ENCODE peak calls at places on chromosome 16, in four cellular contexts. N is SK-N-SH, O is HCT116, V is HepG2. S is an unnamed sample.

GRCh38 chr16:12553191-12553590 is 250.5 kb downstream of the CPPED1 start:
- DNase-seq in N (no peak), O (no peak), V (no peak), S (no peak)

GRCh38 chr16:73878616-73879015 is 418.0 kb upstream of the PSMD7 start:
- DNase-seq in N (peak), O (peak), V (peak), S (peak)

GRCh38 chr16:78321611-78322010 is 222.2 kb downstream of the WWOX start:
- DNase-seq in N (peak), O (no peak), V (no peak), S (no peak)

GRCh38 chr16:87358696-87359095 is 24.9 kb downstream of the FBXO31 start:
- DNase-seq in N (no peak), O (no peak), V (no peak), S (no peak)

GRCh38 chr16:89453662-89454321 is 36.6 kb downstream of the ANKRD11 start:
- DNase-seq in N (no peak), O (no peak), V (no peak), S (peak)

GRCh38 chr16:17395849-17396480 is 74.8 kb downstream of the XYLT1 start:
- DNase-seq in N (no peak), O (no peak), V (no peak), S (no peak)

GRCh38 chr16:2042666-2043295 is 4.9 kb downstream of the NTHL1 start:
- DNase-seq in N (no peak), O (no peak), V (no peak), S (peak)

GRCh38 chr16:27305342-27305741 is 8.4 kb upstream of the IL4R start:
- DNase-seq in N (no peak), O (no peak), V (no peak), S (no peak)

GRCh38 chr16:69724414-69724873 is 1.9 kb downstream of the NQO1 start:
- DNase-seq in N (no peak), O (no peak), V (no peak), S (no peak)

GRCh38 chr16:71627631-71628236 is 1.8 kb downstream of the MARVELD3 start:
- DNase-seq in N (peak), O (no peak), V (no peak), S (peak)

GRCh38 chr16:89491238-89491869 is 993 bp upstream of the ANKRD11 start:
- DNase-seq in N (peak), O (no peak), V (peak), S (no peak)

GRCh38 chr16:69187387-69187890 is 475 bp downstream of the SNTB2 start:
- DNase-seq in N (peak), O (no peak), V (no peak), S (peak)

GRCh38 chr16:17302620-17303019 is 168.1 kb downstream of the XYLT1 start:
- DNase-seq in N (no peak), O (no peak), V (no peak), S (no peak)

GRCh38 chr16:6558133-6558532 is 774.5 kb upstream of the RBFOX1 start:
- DNase-seq in N (no peak), O (no peak), V (no peak), S (no peak)

GRCh38 chr16:52741386-52741785 is 194.4 kb upstream of the TOX3 start:
- DNase-seq in N (no peak), O (no peak), V (no peak), S (no peak)

GRCh38 chr16:53235851-53236250 is 181.1 kb downstream of the CHD9 start:
- DNase-seq in N (no peak), O (no peak), V (no peak), S (no peak)

GRCh38 chr16:87474566-87474996 is 18.2 kb downstream of the ZCCHC14 start:
- DNase-seq in N (peak), O (no peak), V (peak), S (no peak)

GRCh38 chr16:68445458-68445857 is 2.9 kb downstream of the SMPD3 start:
- DNase-seq in N (peak), O (peak), V (peak), S (peak)

GRCh38 chr16:78985736-78986605 is 614.6 kb downstream of the MAF start:
- DNase-seq in N (no peak), O (no peak), V (no peak), S (no peak)

GRCh38 chr16:24255446-24256352 is at the start of gene CACNG3:
- DNase-seq in N (peak), O (no peak), V (peak), S (peak)

GRCh38 chr16:81443688-81444447 is 740 bp upstream of the CMIP start:
- DNase-seq in N (no peak), O (no peak), V (no peak), S (peak)

GRCh38 chr16:69110406-69110805 is 5.0 kb downstream of the HAS3 start:
- DNase-seq in N (no peak), O (no peak), V (no peak), S (no peak)

GRCh38 chr16:59886021-59886420 is 1151.9 kb upstream of the GOT2 start:
- DNase-seq in N (no peak), O (no peak), V (no peak), S (no peak)

GRCh38 chr16:1771072-1771863 is at the start of gene NME3:
- DNase-seq in N (peak), O (no peak), V (peak), S (peak)

GRCh38 chr16:11672206-11673090 is 4.2 kb downstream of the SNN start:
- DNase-seq in N (no peak), O (no peak), V (no peak), S (no peak)

GRCh38 chr16:5025171-5025632 is 8.5 kb downstream of the NAGPA start:
- DNase-seq in N (no peak), O (no peak), V (no peak), S (no peak)

GRCh38 chr16:1309888-1310831 is 724 bp downstream of the UBE2I start:
- DNase-seq in N (peak), O (no peak), V (no peak), S (peak)

GRCh38 chr16:82432261-82432660 is 194.5 kb upstream of the CDH13 start:
- DNase-seq in N (no peak), O (no peak), V (no peak), S (no peak)

GRCh38 chr16:5058476-5058875 is 7.3 kb downstream of the C16orf89 start:
- DNase-seq in N (peak), O (no peak), V (peak), S (peak)

GRCh38 chr16:72645526-72645925 is 402.4 kb downstream of the ZFHX3 start:
- DNase-seq in N (no peak), O (no peak), V (no peak), S (no peak)

GRCh38 chr16:62978451-62978850 is 942.2 kb upstream of the CDH8 start:
- DNase-seq in N (no peak), O (no peak), V (no peak), S (no peak)

GRCh38 chr16:14344292-14344691 is 273.2 kb downstream of the MRTFB start:
- DNase-seq in N (no peak), O (no peak), V (no peak), S (peak)

GRCh38 chr16:16028311-16028999 is 79.0 kb downstream of the ABCC1 start:
- DNase-seq in N (no peak), O (no peak), V (no peak), S (no peak)

GRCh38 chr16:87461466-87461975 is 31.3 kb downstream of the ZCCHC14 start:
- DNase-seq in N (no peak), O (peak), V (peak), S (peak)

GRCh38 chr16:1057252-1057932 is 15.2 kb upstream of the SSTR5 start:
- DNase-seq in N (peak), O (no peak), V (no peak), S (peak)

GRCh38 chr16:73023752-73024570 is 24.0 kb downstream of the ZFHX3 start:
- DNase-seq in N (no peak), O (no peak), V (peak), S (no peak)

GRCh38 chr16:84514874-84515835 is 10.7 kb upstream of the MEAK7 start:
- DNase-seq in N (no peak), O (no peak), V (peak), S (no peak)
- TF ChIP-seq ELF1 in N (no peak), O (no peak), V (peak), S (no peak)

GRCh38 chr16:56202036-56202435 is 10.7 kb downstream of the GNAO1 start:
- DNase-seq in N (no peak), O (no peak), V (no peak), S (no peak)
- TF ChIP-seq ELF1 in N (no peak), O (no peak), V (no peak), S (no peak)

GRCh38 chr16:66830422-66831404 is at the start of gene NAE1:
- DNase-seq in N (peak), O (peak), V (peak), S (peak)
- TF ChIP-seq ELF1 in N (no peak), O (no peak), V (no peak), S (no peak)

DNA sequence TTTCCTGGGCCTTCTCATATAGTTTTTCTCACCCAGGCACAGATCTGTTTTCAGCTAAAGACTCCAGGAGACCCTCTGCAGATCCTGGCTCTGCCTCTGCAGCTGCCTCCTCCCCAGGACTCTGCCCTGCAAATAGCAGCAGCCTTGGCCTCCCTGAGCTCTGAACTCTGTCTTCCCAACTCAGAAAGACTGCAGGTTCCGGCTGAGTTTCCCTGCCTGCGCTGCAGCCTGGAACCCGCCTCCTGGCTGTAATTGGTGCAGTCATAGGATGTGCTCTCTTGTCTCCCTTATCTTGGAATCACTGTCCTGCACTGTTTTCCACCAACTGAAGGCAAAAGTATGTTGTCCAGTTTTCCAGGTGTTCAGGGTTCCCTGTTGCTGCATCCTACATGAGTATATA is 14.3 kb upstream of the DNASE1 start:
- DNase-seq in N (peak), O (no peak), V (peak), S (no peak)
- TF ChIP-seq ELF1 in N (no peak), O (no peak), V (no peak), S (no peak)

DNA sequence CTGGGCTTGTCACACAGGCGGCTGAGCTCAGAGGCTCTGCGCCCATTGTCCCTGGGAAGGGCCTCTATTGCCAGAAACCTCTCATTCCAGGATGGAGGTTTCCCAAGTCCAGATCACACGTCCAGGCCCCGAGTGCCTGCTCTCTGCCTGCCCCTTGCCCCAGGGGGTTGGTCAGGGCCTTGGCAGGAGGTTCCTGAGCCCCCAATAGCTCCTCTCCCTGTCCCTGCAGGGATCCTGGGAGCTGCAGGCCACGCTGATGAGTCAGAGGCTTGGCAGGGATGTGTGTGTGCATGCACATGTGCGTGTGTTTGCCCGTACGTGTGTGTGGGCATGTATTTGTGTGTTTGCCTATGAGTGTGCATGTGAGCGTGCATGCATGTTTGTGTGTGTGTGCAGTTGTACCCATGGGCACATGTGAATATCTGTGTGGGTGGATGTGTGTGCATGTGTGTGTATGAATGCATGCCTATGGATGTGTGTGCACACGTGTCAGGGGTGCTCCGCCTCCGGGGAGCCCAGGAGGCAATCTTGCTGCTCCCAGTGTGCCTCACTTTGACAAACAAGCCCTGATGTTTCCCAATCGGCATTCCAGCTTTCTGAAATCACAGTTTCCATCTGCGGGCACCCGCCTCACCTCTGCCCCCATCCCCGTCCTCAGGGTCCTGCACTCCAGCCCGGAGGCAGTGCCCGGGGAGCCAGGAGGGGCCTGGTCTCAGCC is 98.4 kb upstream of the GSE1 start:
- DNase-seq in N (peak), O (peak), V (peak), S (no peak)
- TF ChIP-seq ELF1 in N (no peak), O (no peak), V (peak), S (no peak)

DNA sequence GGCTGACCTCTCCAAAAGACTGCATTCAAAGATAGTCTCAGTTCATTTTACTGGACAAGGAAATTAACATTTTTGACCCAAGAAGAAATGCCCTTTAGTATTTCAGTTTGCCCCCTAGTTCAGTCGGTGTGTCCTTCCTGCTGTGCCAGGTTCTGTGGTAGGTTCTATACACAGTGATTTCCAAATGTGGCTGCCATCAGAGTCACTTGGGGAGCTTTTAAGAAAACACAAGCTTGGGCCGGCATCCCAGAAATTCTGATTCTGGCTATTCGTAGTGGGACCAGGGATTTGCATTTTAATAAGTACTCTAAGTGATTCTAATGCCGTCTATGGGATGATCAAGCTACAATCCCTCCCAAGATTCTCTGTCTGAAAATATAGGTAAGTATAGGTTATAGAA is 10.1 kb downstream of the RSPRY1 start:
- DNase-seq in N (peak), O (no peak), V (no peak), S (no peak)
- TF ChIP-seq ELF1 in N (no peak), O (no peak), V (no peak), S (no peak)

GRCh38 chr16:64983226-64983625 is 138.6 kb downstream of the CDH11 start:
- DNase-seq in N (no peak), O (no peak), V (no peak), S (no peak)

GRCh38 chr16:64981568-64982281 is 140.1 kb downstream of the CDH11 start:
- DNase-seq in N (no peak), O (no peak), V (no peak), S (no peak)

GRCh38 chr16:64982581-64982980 is 139.3 kb downstream of the CDH11 start:
- DNase-seq in N (no peak), O (no peak), V (no peak), S (no peak)

GRCh38 chr16:64989050-64989449 is 132.8 kb downstream of the CDH11 start:
- DNase-seq in N (no peak), O (no peak), V (no peak), S (no peak)

DNA sequence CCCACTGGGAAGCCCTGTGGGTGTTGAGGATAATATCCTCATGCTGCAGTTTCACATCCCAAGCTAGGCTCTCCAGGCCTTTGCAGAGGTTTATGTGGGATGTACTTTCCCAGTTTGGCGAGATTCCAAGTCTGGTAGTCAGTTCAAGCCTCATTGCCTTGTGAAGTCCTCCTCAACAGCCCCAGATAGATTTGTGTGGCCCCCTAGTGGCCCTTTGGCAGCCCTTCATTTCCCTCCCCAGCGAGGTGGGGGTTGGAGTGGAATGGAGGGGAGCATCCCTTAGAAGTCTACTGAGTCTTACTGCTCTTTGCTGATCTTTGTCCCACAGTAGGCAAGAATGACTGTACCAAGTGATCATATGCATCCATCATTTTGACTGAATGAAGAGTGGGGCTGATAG is 137.9 kb downstream of the CDH11 start:
- DNase-seq in N (peak), O (no peak), V (peak), S (peak)
- TF ChIP-seq ELF1 in N (no peak), O (no peak), V (no peak), S (no peak)

GRCh38 chr16:22688463-22688862 is 125.5 kb upstream of the HS3ST2 start:
- DNase-seq in N (no peak), O (no peak), V (no peak), S (no peak)
- TF ChIP-seq ELF1 in N (no peak), O (no peak), V (no peak), S (no peak)